ENCODE peak calls at places on chromosome 18, in eight cellular contexts. R, I, S, T, V, C, Z and K are unnamed samples.

GRCh38 chr18:48833701-48834394 is 116.9 kb downstream of the SMAD7 start:
- DNase-seq in T (no peak), Z (peak; percentile 62), I (peak; percentile 27), C (peak; percentile 14), R (peak; percentile 37), V (peak; percentile 65), S (no peak), K (peak; percentile 92)

GRCh38 chr18:36035253-36035652 is 32.1 kb downstream of the RPRD1A start:
- DNase-seq in C (no peak), V (peak; percentile 58), S (peak; percentile 2), I (peak; percentile 40), R (no peak), Z (no peak), T (no peak), K (no peak)

GRCh38 chr18:63261029-63261428 is 58.5 kb downstream of the BCL2 start:
- DNase-seq in I (no peak), R (no peak), V (no peak), C (no peak), Z (no peak), S (no peak), T (no peak), K (no peak)

GRCh38 chr18:3251963-3252277 is 4.3 kb downstream of the MYL12A start:
- DNase-seq in C (no peak), V (peak; percentile 69), Z (no peak), S (no peak), R (peak; percentile 44), T (no peak), I (no peak), K (no peak)

GRCh38 chr18:48545690-48546365 is 7.0 kb downstream of the CTIF start:
- DNase-seq in C (peak; percentile 56), V (peak; percentile 85), T (peak; percentile 79), Z (peak; percentile 81), I (peak; percentile 73), S (no peak), R (peak; percentile 90), K (no peak)

GRCh38 chr18:52950153-52950552 is 610.2 kb downstream of the DCC start:
- DNase-seq in I (no peak), S (no peak), C (no peak), R (no peak), T (no peak), V (no peak), Z (no peak), K (no peak)

GRCh38 chr18:67421666-67422065 is 94.9 kb downstream of the DSEL start:
- DNase-seq in T (no peak), S (no peak), Z (no peak), R (peak; percentile 37), C (no peak), I (peak; percentile 19), V (peak; percentile 26), K (no peak)

GRCh38 chr18:56312554-56312953 is 325.8 kb downstream of the TXNL1 start:
- DNase-seq in V (no peak), C (no peak), T (no peak), Z (no peak), S (no peak), R (no peak), I (no peak), K (peak; percentile 37)

GRCh38 chr18:79873449-79874110 is 75.8 kb downstream of the KCNG2 start:
- DNase-seq in S (no peak), Z (peak; percentile 69), R (no peak), T (no peak), C (peak; percentile 12), I (no peak), V (no peak), K (no peak)

GRCh38 chr18:49976810-49977209 is 163.5 kb upstream of the ACAA2 start:
- DNase-seq in V (peak; percentile 8), C (no peak), Z (no peak), T (no peak), S (no peak), I (peak; percentile 3), R (peak; percentile 1), K (no peak)

GRCh38 chr18:50847192-50847591 is 27.4 kb upstream of the MRO start:
- DNase-seq in C (peak; percentile 85), I (peak; percentile 60), Z (no peak), V (peak; percentile 89), T (no peak), S (no peak), R (peak; percentile 84), K (no peak)

GRCh38 chr18:28684746-28685145 is 507.8 kb upstream of the CDH2 start:
- DNase-seq in T (peak; percentile 74), R (no peak), I (no peak), Z (no peak), V (peak; percentile 15), S (no peak), C (peak; percentile 38), K (no peak)

GRCh38 chr18:77114564-77115391 is 17.8 kb downstream of the MBP start:
- DNase-seq in I (peak; percentile 93), Z (peak; percentile 88), T (peak; percentile 99), V (peak; percentile 70), R (peak; percentile 93), S (no peak), C (peak; percentile 88), K (no peak)

GRCh38 chr18:73646196-73646595 is 501.4 kb downstream of the FBXO15 start:
- DNase-seq in C (peak; percentile 59), R (peak; percentile 40), T (no peak), Z (no peak), V (no peak), S (no peak), I (peak; percentile 14), K (no peak)

GRCh38 chr18:75289762-75290161 is 79.2 kb downstream of the TSHZ1 start:
- DNase-seq in S (no peak), V (no peak), I (no peak), Z (no peak), R (no peak), T (no peak), C (no peak), K (no peak)

GRCh38 chr18:73006331-73006730 is 138.5 kb upstream of the NETO1 start:
- DNase-seq in V (peak; percentile 24), T (peak; percentile 42), Z (no peak), S (no peak), R (no peak), C (no peak), I (no peak), K (no peak)

GRCh38 chr18:11310476-11311086 is 161.2 kb upstream of the PIEZO2 start:
- DNase-seq in I (peak; percentile 64), V (no peak), S (no peak), R (peak; percentile 57), C (peak; percentile 57), Z (no peak), T (peak; percentile 19), K (peak; percentile 77)

GRCh38 chr18:79070486-79070885 is 1.3 kb downstream of the ATP9B start:
- DNase-seq in C (peak; percentile 2), S (no peak), R (no peak), V (no peak), I (no peak), T (no peak), Z (no peak), K (no peak)

GRCh38 chr18:67104700-67105284 is 411.7 kb downstream of the DSEL start:
- DNase-seq in R (peak; percentile 82), S (peak; percentile 45), I (peak; percentile 71), V (peak; percentile 66), C (peak; percentile 77), T (peak; percentile 58), Z (no peak), K (peak; percentile 63)

GRCh38 chr18:79900610-79901570 is 50.6 kb downstream of the SLC66A2 start:
- DNase-seq in T (no peak), I (no peak), C (no peak), Z (no peak), R (no peak), V (no peak), S (no peak), K (no peak)

GRCh38 chr18:12264854-12265253 is 10.7 kb downstream of the CIDEA start:
- DNase-seq in I (no peak), S (no peak), V (no peak), R (no peak), Z (no peak), T (no peak), C (no peak), K (no peak)

GRCh38 chr18:47930086-47930843 is at the start of gene SMAD2:
- DNase-seq in S (peak; percentile 37), T (peak; percentile 87), R (peak; percentile 82), V (peak; percentile 75), I (peak; percentile 88), C (peak; percentile 68), Z (peak; percentile 90), K (peak; percentile 91)

GRCh38 chr18:11387880-11388279 is 221.5 kb upstream of the SLC35G4 start:
- DNase-seq in S (no peak), T (peak; percentile 18), I (peak; percentile 63), Z (no peak), R (peak; percentile 57), C (peak; percentile 51), V (peak; percentile 32), K (peak; percentile 73)

DNA sequence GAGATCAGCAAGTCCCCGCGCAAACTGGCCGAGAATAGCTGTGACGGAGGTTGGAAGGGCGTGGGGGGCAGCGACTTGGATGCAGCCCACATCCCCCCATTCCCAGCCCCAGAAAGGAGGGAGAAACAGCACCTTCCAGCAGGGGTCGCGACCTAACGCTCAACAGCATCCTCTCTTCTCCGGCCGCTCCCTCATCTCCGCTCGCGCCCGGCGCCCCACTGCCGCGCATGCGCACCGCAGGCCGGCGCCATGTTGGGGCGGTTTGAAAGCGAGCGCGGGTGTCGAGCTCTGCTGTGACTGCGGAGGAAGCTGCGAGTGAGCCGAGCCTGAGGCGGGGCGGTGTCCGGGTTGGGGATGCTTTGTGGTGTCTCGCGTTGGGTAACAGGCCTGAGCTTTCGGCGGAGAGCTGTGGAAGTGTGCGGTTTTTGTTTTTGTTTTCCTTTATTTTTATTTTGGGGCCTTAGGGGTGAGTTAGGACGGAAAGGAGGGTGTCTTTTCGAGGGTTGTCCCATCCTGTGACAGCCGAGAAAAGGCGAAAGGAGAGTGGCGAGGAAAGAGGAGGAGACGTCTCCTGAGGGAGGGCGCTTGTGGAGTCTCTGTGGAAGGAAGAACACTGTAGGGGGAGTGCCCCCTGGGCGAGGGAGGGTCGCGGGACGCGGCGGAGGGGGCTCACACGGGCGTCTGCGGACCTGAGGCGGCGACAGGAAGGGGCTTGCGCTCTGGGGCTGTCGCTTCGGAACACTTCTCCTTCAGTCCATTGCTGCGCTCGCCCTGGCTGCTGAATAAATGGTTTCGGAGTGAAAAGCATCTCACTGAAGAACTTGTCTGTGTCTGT is at the start of the genes C18orf54 and STARD6:
- DNase-seq in C (peak; percentile 88), T (peak; percentile 88), I (peak; percentile 95), Z (peak; percentile 87), V (peak; percentile 84), S (peak; percentile 71), R (peak; percentile 91), K (peak; percentile 96)
- TF ChIP-seq CTCF in C (peak; percentile 23), T (peak; percentile 16), I (peak; percentile 45), Z (no peak), V (peak; percentile 13), S (peak; percentile 33), R (no peak), K (peak; percentile 64)

GRCh38 chr18:4599312-4599711 is 144.2 kb upstream of the DLGAP1 start:
- DNase-seq in S (no peak), Z (no peak), C (no peak), I (no peak), T (no peak), V (no peak), R (no peak), K (peak; percentile 36)
- H3K4me3 ChIP-seq in S (no peak overlapping the region), Z (no peak overlapping the region), C (no peak overlapping the region), I (no peak overlapping the region), T (no peak overlapping the region), V (no peak overlapping the region), R (no peak overlapping the region), K (no peak overlapping the region)

GRCh38 chr18:26017929-26018328 is 72.5 kb downstream of the SS18 start:
- DNase-seq in Z (no peak), S (no peak), R (no peak), V (no peak), I (peak; percentile 5), T (no peak), C (no peak), K (peak; percentile 11)
- TF ChIP-seq CTCF in Z (no peak), S (no peak), R (no peak), V (no peak), I (no peak), T (no peak), C (no peak), K (no peak)

GRCh38 chr18:10100236-10100635 is 186.4 kb downstream of the VAPA start:
- DNase-seq in T (no peak), C (no peak), I (no peak), R (no peak), S (no peak), Z (no peak), V (no peak), K (no peak)
- H3K4me3 ChIP-seq in T (no peak overlapping the region), C (no peak overlapping the region), I (no peak overlapping the region), R (no peak overlapping the region), S (no peak overlapping the region), Z (no peak overlapping the region), V (no peak overlapping the region), K (no peak overlapping the region)